ENCODE peak calls at places on chromosomes 4 and X, in five cellular contexts. S is midbrain, N is HT1080, L is heart right ventricle, K is nucleus accumbens. T is an unnamed sample.

GRCh38 chr4:135382280-135382679 is 1180.7 kb upstream of the PABPC4L start:
- DNase-seq in N (peak), L (no peak), K (no peak), S (no peak), T (no peak)

GRCh38 chrX:45850775-45851433 is 650.2 kb upstream of the DIPK2B start:
- DNase-seq in N (peak), K (no peak), L (peak), S (no peak), T (peak)

GRCh38 chrX:119870626-119871131 is 854 bp downstream of the RNF113A start:
- DNase-seq in S (no peak), L (no peak), N (peak), K (peak), T (no peak)

GRCh38 chrX:24241822-24242648 is 71.8 kb downstream of the SUPT20HL2 start:
- DNase-seq in S (peak), L (peak), K (no peak), N (peak), T (peak)

GRCh38 chr4:179071120-179071519 is 1628.9 kb upstream of the AGA start:
- DNase-seq in L (no peak), S (no peak), N (no peak), K (no peak), T (no peak)

GRCh38 chrX:112731793-112732192 is 52.1 kb upstream of the LHFPL1 start:
- DNase-seq in L (no peak), S (no peak), N (no peak), K (no peak), T (no peak)

GRCh38 chr4:77538144-77538543 is 67.5 kb upstream of the CXCL13 start:
- DNase-seq in K (no peak), L (no peak), N (peak), S (no peak), T (no peak)

GRCh38 chr4:132530846-132531245 is 618.2 kb upstream of the PCDH10 start:
- DNase-seq in K (no peak), N (no peak), S (no peak), L (no peak), T (no peak)

GRCh38 chr4:148757171-148757570 is 315.0 kb upstream of the NR3C2 start:
- DNase-seq in K (no peak), L (no peak), N (no peak), S (no peak), T (no peak)